ENCODE peak calls at places on chromosomes 11 and 22, in five cellular contexts. One of them, this sample, is unnamed.

GRCh38 chr11:109421981-109422590 is at the start of gene C11orf87:
- DNase-seq in K562: no peak
- DNase-seq in H1: peak; percentile 23
- DNase-seq in HepG2: no peak
- DNase-seq in GM12878: no peak
- DNase-seq in this sample: peak; percentile 72

GRCh38 chr11:110818032-110818687 is 105.9 kb upstream of the ARHGAP20 start:
- DNase-seq in GM12878: no peak
- DNase-seq in H1: no peak
- DNase-seq in K562: no peak
- DNase-seq in HepG2: no peak
- DNase-seq in this sample: no peak

GRCh38 chr11:67632982-67633755 is 3.4 kb upstream of the NUDT8 start:
- DNase-seq in GM12878: no peak
- DNase-seq in H1: no peak
- DNase-seq in HepG2: no peak
- DNase-seq in K562: no peak
- DNase-seq in this sample: peak; percentile 9

GRCh38 chr11:21511835-21512440 is 680.9 kb upstream of the ANO5 start:
- DNase-seq in K562: peak; percentile 28
- DNase-seq in HepG2: peak; percentile 48
- DNase-seq in GM12878: no peak
- DNase-seq in H1: peak; percentile 71
- DNase-seq in this sample: peak; percentile 88

GRCh38 chr11:12472401-12473065 is 95.2 kb downstream of the PARVA start:
- DNase-seq in HepG2: no peak
- DNase-seq in GM12878: no peak
- DNase-seq in H1: no peak
- DNase-seq in K562: no peak
- DNase-seq in this sample: no peak

GRCh38 chr11:13314676-13315394 is 37.2 kb downstream of the BMAL1 start:
- DNase-seq in K562: no peak
- DNase-seq in GM12878: no peak
- DNase-seq in H1: no peak
- DNase-seq in HepG2: no peak
- DNase-seq in this sample: no peak

GRCh38 chr11:126190792-126191191 is 20.7 kb downstream of the RPUSD4 start:
- DNase-seq in K562: no peak
- DNase-seq in H1: no peak
- DNase-seq in HepG2: no peak
- DNase-seq in GM12878: no peak
- DNase-seq in this sample: no peak

GRCh38 chr11:67352546-67353316 is 615 bp downstream of the POLD4 start:
- DNase-seq in H1: no peak
- DNase-seq in HepG2: peak; percentile 20
- DNase-seq in GM12878: no peak
- DNase-seq in K562: no peak
- DNase-seq in this sample: peak; percentile 28

GRCh38 chr11:15114501-15115475 is at the start of gene INSC:
- DNase-seq in GM12878: no peak
- DNase-seq in HepG2: no peak
- DNase-seq in H1: no peak
- DNase-seq in K562: no peak
- DNase-seq in this sample: peak; percentile 42

GRCh38 chr11:84720706-84721402 is 906.3 kb downstream of the DLG2 start:
- DNase-seq in GM12878: no peak
- DNase-seq in H1: no peak
- DNase-seq in K562: no peak
- DNase-seq in HepG2: no peak
- DNase-seq in this sample: peak; percentile 38

GRCh38 chr11:2547806-2548205 is 103.0 kb downstream of the KCNQ1 start:
- DNase-seq in GM12878: no peak
- DNase-seq in H1: no peak
- DNase-seq in K562: no peak
- DNase-seq in HepG2: no peak
- DNase-seq in this sample: no peak

GRCh38 chr11:120912504-120912903 is 111.4 kb upstream of the TBCEL start:
- DNase-seq in GM12878: no peak
- DNase-seq in K562: no peak
- DNase-seq in H1: no peak
- DNase-seq in HepG2: peak; percentile 36
- DNase-seq in this sample: no peak

GRCh38 chr22:49170053-49170452 is 657.6 kb downstream of the BRD1 start:
- DNase-seq in H1: no peak
- DNase-seq in K562: no peak
- DNase-seq in HepG2: no peak
- DNase-seq in GM12878: no peak
- DNase-seq in this sample: peak; percentile 36

GRCh38 chr11:9004310-9004945 is 627 bp upstream of the NRIP3 start:
- DNase-seq in GM12878: no peak
- DNase-seq in K562: no peak
- DNase-seq in H1: no peak
- DNase-seq in HepG2: no peak
- DNase-seq in this sample: peak; percentile 68

GRCh38 chr11:73652046-73652730 is 5.8 kb downstream of the PLEKHB1 start:
- DNase-seq in K562: no peak
- DNase-seq in HepG2: peak; percentile 97
- DNase-seq in GM12878: no peak
- DNase-seq in H1: no peak
- DNase-seq in this sample: no peak

GRCh38 chr11:112241486-112241885 is 15.3 kb downstream of the PTS start:
- DNase-seq in H1: no peak
- DNase-seq in HepG2: peak; percentile 76
- DNase-seq in K562: no peak
- DNase-seq in GM12878: no peak
- DNase-seq in this sample: no peak
- TF ChIP-seq ATF2 in H1: no peak
- TF ChIP-seq ATF2 in HepG2: no peak
- TF ChIP-seq ATF2 in K562: no peak
- TF ChIP-seq ATF2 in GM12878: no peak
- TF ChIP-seq ATF2 in this sample: no peak

GRCh38 chr11:131609921-131610320 is 239.5 kb downstream of the NTM start:
- DNase-seq in H1: no peak
- DNase-seq in GM12878: no peak
- DNase-seq in K562: no peak
- DNase-seq in HepG2: no peak
- DNase-seq in this sample: no peak

GRCh38 chr11:131606936-131607335 is 236.5 kb downstream of the NTM start:
- DNase-seq in HepG2: no peak
- DNase-seq in K562: no peak
- DNase-seq in H1: no peak
- DNase-seq in GM12878: no peak
- DNase-seq in this sample: no peak

GRCh38 chr11:131614514-131615085 is 244.2 kb downstream of the NTM start:
- DNase-seq in HepG2: no peak
- DNase-seq in GM12878: no peak
- DNase-seq in H1: no peak
- DNase-seq in K562: no peak
- DNase-seq in this sample: no peak

GRCh38 chr11:131612576-131612975 is 242.2 kb downstream of the NTM start:
- DNase-seq in HepG2: no peak
- DNase-seq in K562: no peak
- DNase-seq in H1: no peak
- DNase-seq in GM12878: no peak
- DNase-seq in this sample: no peak

GRCh38 chr11:131609317-131609716 is 238.9 kb downstream of the NTM start:
- DNase-seq in K562: no peak
- DNase-seq in GM12878: no peak
- DNase-seq in H1: no peak
- DNase-seq in HepG2: no peak
- DNase-seq in this sample: no peak
- TF ChIP-seq ATF2 in K562: no peak
- TF ChIP-seq ATF2 in GM12878: no peak
- TF ChIP-seq ATF2 in H1: no peak
- TF ChIP-seq ATF2 in HepG2: no peak
- TF ChIP-seq ATF2 in this sample: no peak

GRCh38 chr22:36439481-36440271 is 41.8 kb downstream of the TXN2 start:
- DNase-seq in H1: no peak
- DNase-seq in GM12878: no peak
- DNase-seq in K562: peak; percentile 66
- DNase-seq in HepG2: peak; percentile 53
- DNase-seq in this sample: no peak
- TF ChIP-seq ATF2 in H1: no peak
- TF ChIP-seq ATF2 in GM12878: no peak
- TF ChIP-seq ATF2 in K562: no peak
- TF ChIP-seq ATF2 in HepG2: no peak
- TF ChIP-seq ATF2 in this sample: no peak

GRCh38 chr22:39215430-39216142 is 29.2 kb downstream of the PDGFB start:
- DNase-seq in HepG2: no peak
- DNase-seq in H1: no peak
- DNase-seq in GM12878: no peak
- DNase-seq in K562: peak; percentile 54
- DNase-seq in this sample: peak; percentile 58
- TF ChIP-seq ATF2 in HepG2: no peak
- TF ChIP-seq ATF2 in H1: no peak
- TF ChIP-seq ATF2 in GM12878: no peak
- TF ChIP-seq ATF2 in K562: no peak
- TF ChIP-seq ATF2 in this sample: no peak

GRCh38 chr22:30251661-30252226 is 5.2 kb upstream of the LIF start:
- DNase-seq in K562: no peak
- DNase-seq in H1: no peak
- DNase-seq in HepG2: no peak
- DNase-seq in GM12878: no peak
- DNase-seq in this sample: no peak
- TF ChIP-seq ATF2 in K562: no peak
- TF ChIP-seq ATF2 in H1: no peak
- TF ChIP-seq ATF2 in HepG2: no peak
- TF ChIP-seq ATF2 in GM12878: no peak
- TF ChIP-seq ATF2 in this sample: no peak